ENCODE peak calls at places on chromosomes 1 and 21, in seven cellular contexts. One of them, this sample, is unnamed.

GRCh38 chr21:24224411-24224810 is 1382.9 kb downstream of the MRPL39 start:
- DNase-seq in fibroblast of mammary gland: no peak
- DNase-seq in LNCaP clone FGC: no peak
- DNase-seq in Peyer's patch: no peak
- DNase-seq in heart left ventricle: no peak
- DNase-seq in neural progenitor cell: no peak
- DNase-seq in Panc1: no peak
- DNase-seq in this sample: no peak

GRCh38 chr21:36642777-36643176 is 56.1 kb upstream of the SIM2 start:
- DNase-seq in fibroblast of mammary gland: no peak
- DNase-seq in LNCaP clone FGC: no peak
- DNase-seq in Peyer's patch: no peak
- DNase-seq in heart left ventricle: no peak
- DNase-seq in neural progenitor cell: no peak
- DNase-seq in Panc1: no peak
- DNase-seq in this sample: no peak

GRCh38 chr1:62362061-62362951 is 43.1 kb upstream of the KANK4 start:
- DNase-seq in fibroblast of mammary gland: no peak
- DNase-seq in LNCaP clone FGC: no peak
- DNase-seq in Peyer's patch: no peak
- DNase-seq in heart left ventricle: no peak
- DNase-seq in neural progenitor cell: no peak
- DNase-seq in Panc1: no peak
- DNase-seq in this sample: no peak

GRCh38 chr1:195462646-195463045 is 1145.6 kb downstream of the KCNT2 start:
- DNase-seq in fibroblast of mammary gland: peak
- DNase-seq in LNCaP clone FGC: no peak
- DNase-seq in Peyer's patch: no peak
- DNase-seq in heart left ventricle: no peak
- DNase-seq in neural progenitor cell: no peak
- DNase-seq in Panc1: no peak
- DNase-seq in this sample: no peak

GRCh38 chr1:47767741-47768100 is 229.5 kb downstream of the TRABD2B start:
- DNase-seq in fibroblast of mammary gland: no peak
- DNase-seq in LNCaP clone FGC: no peak
- DNase-seq in Peyer's patch: no peak
- DNase-seq in heart left ventricle: peak
- DNase-seq in neural progenitor cell: no peak
- DNase-seq in Panc1: no peak
- DNase-seq in this sample: no peak

GRCh38 chr1:116847688-116848531 is 61.8 kb upstream of the PTGFRN start:
- DNase-seq in fibroblast of mammary gland: peak
- DNase-seq in LNCaP clone FGC: no peak
- DNase-seq in Peyer's patch: peak
- DNase-seq in heart left ventricle: peak
- DNase-seq in neural progenitor cell: no peak
- DNase-seq in Panc1: no peak
- DNase-seq in this sample: no peak

GRCh38 chr1:71157151-71157550 is 76.3 kb upstream of the ZRANB2 start:
- DNase-seq in fibroblast of mammary gland: peak
- DNase-seq in LNCaP clone FGC: no peak
- DNase-seq in Peyer's patch: no peak
- DNase-seq in heart left ventricle: no peak
- DNase-seq in neural progenitor cell: no peak
- DNase-seq in Panc1: no peak
- DNase-seq in this sample: no peak

GRCh38 chr1:171742577-171742922 is 685 bp upstream of the VAMP4 start:
- DNase-seq in fibroblast of mammary gland: peak
- DNase-seq in LNCaP clone FGC: peak
- DNase-seq in Peyer's patch: peak
- DNase-seq in heart left ventricle: peak
- DNase-seq in neural progenitor cell: peak
- DNase-seq in Panc1: no peak
- DNase-seq in this sample: peak

GRCh38 chr21:21898801-21899200 is 900.6 kb downstream of the NCAM2 start:
- DNase-seq in fibroblast of mammary gland: no peak
- DNase-seq in LNCaP clone FGC: no peak
- DNase-seq in Peyer's patch: no peak
- DNase-seq in heart left ventricle: no peak
- DNase-seq in neural progenitor cell: no peak
- DNase-seq in Panc1: no peak
- DNase-seq in this sample: no peak

GRCh38 chr1:152946651-152947256 is at the start of gene SPRR5:
- DNase-seq in fibroblast of mammary gland: no peak
- DNase-seq in LNCaP clone FGC: no peak
- DNase-seq in Peyer's patch: no peak
- DNase-seq in heart left ventricle: no peak
- DNase-seq in neural progenitor cell: no peak
- DNase-seq in Panc1: no peak
- DNase-seq in this sample: no peak

GRCh38 chr1:173212952-173213491 is 5.9 kb upstream of the TNFSF4 start:
- DNase-seq in fibroblast of mammary gland: no peak
- DNase-seq in LNCaP clone FGC: no peak
- DNase-seq in Peyer's patch: no peak
- DNase-seq in heart left ventricle: no peak
- DNase-seq in neural progenitor cell: no peak
- DNase-seq in Panc1: no peak
- DNase-seq in this sample: no peak

GRCh38 chr21:42413500-42413899 is 9.8 kb downstream of the UBASH3A start:
- DNase-seq in fibroblast of mammary gland: no peak
- DNase-seq in LNCaP clone FGC: no peak
- DNase-seq in Peyer's patch: peak
- DNase-seq in heart left ventricle: no peak
- DNase-seq in neural progenitor cell: no peak
- DNase-seq in Panc1: no peak
- DNase-seq in this sample: no peak

GRCh38 chr21:41709965-41710822 is 56.7 kb downstream of the RIPK4 start:
- DNase-seq in fibroblast of mammary gland: no peak
- DNase-seq in LNCaP clone FGC: no peak
- DNase-seq in Peyer's patch: no peak
- DNase-seq in heart left ventricle: no peak
- DNase-seq in neural progenitor cell: no peak
- DNase-seq in Panc1: no peak
- DNase-seq in this sample: no peak

GRCh38 chr1:201020647-201021332 is 2.7 kb downstream of the KIF21B start:
- DNase-seq in fibroblast of mammary gland: no peak
- DNase-seq in LNCaP clone FGC: no peak
- DNase-seq in Peyer's patch: peak
- DNase-seq in heart left ventricle: no peak
- DNase-seq in neural progenitor cell: peak
- DNase-seq in Panc1: no peak
- DNase-seq in this sample: no peak

GRCh38 chr21:44697811-44698734 is 1.1 kb downstream of the KRTAP10-12 start:
- DNase-seq in fibroblast of mammary gland: no peak
- DNase-seq in LNCaP clone FGC: no peak
- DNase-seq in Peyer's patch: no peak
- DNase-seq in heart left ventricle: no peak
- DNase-seq in neural progenitor cell: peak
- DNase-seq in Panc1: no peak
- DNase-seq in this sample: no peak

GRCh38 chr1:27589841-27590426 is 14.0 kb downstream of the AHDC1 start:
- DNase-seq in fibroblast of mammary gland: no peak
- DNase-seq in LNCaP clone FGC: no peak
- DNase-seq in Peyer's patch: no peak
- DNase-seq in heart left ventricle: no peak
- DNase-seq in neural progenitor cell: no peak
- DNase-seq in Panc1: no peak
- DNase-seq in this sample: no peak

GRCh38 chr1:90357980-90358379 is 359.1 kb downstream of the BARHL2 start:
- DNase-seq in fibroblast of mammary gland: no peak
- DNase-seq in LNCaP clone FGC: no peak
- DNase-seq in Peyer's patch: no peak
- DNase-seq in heart left ventricle: no peak
- DNase-seq in neural progenitor cell: no peak
- DNase-seq in Panc1: no peak
- DNase-seq in this sample: no peak

GRCh38 chr1:201279313-201279712 is 4.0 kb upstream of the PKP1 start:
- DNase-seq in fibroblast of mammary gland: peak
- DNase-seq in LNCaP clone FGC: no peak
- DNase-seq in Peyer's patch: no peak
- DNase-seq in heart left ventricle: no peak
- DNase-seq in neural progenitor cell: no peak
- DNase-seq in Panc1: no peak
- DNase-seq in this sample: peak

GRCh38 chr1:236465231-236465958 is 58.4 kb upstream of the LGALS8 start:
- DNase-seq in fibroblast of mammary gland: no peak
- DNase-seq in LNCaP clone FGC: no peak
- DNase-seq in Peyer's patch: no peak
- DNase-seq in heart left ventricle: no peak
- DNase-seq in neural progenitor cell: no peak
- DNase-seq in Panc1: no peak
- DNase-seq in this sample: no peak

GRCh38 chr1:236467327-236467641 is 56.5 kb upstream of the LGALS8 start:
- DNase-seq in fibroblast of mammary gland: no peak
- DNase-seq in LNCaP clone FGC: no peak
- DNase-seq in Peyer's patch: no peak
- DNase-seq in heart left ventricle: no peak
- DNase-seq in neural progenitor cell: no peak
- DNase-seq in Panc1: no peak
- DNase-seq in this sample: no peak

GRCh38 chr1:236469466-236469865 is 54.3 kb upstream of the LGALS8 start:
- DNase-seq in fibroblast of mammary gland: no peak
- DNase-seq in LNCaP clone FGC: no peak
- DNase-seq in Peyer's patch: no peak
- DNase-seq in heart left ventricle: no peak
- DNase-seq in neural progenitor cell: no peak
- DNase-seq in Panc1: no peak
- DNase-seq in this sample: no peak

GRCh38 chr1:236468625-236469024 is 55.2 kb upstream of the LGALS8 start:
- DNase-seq in fibroblast of mammary gland: no peak
- DNase-seq in LNCaP clone FGC: no peak
- DNase-seq in Peyer's patch: no peak
- DNase-seq in heart left ventricle: no peak
- DNase-seq in neural progenitor cell: no peak
- DNase-seq in Panc1: no peak
- DNase-seq in this sample: no peak

GRCh38 chr1:236465959-236466303 is 57.9 kb upstream of the LGALS8 start:
- DNase-seq in fibroblast of mammary gland: no peak
- DNase-seq in LNCaP clone FGC: no peak
- DNase-seq in Peyer's patch: no peak
- DNase-seq in heart left ventricle: no peak
- DNase-seq in neural progenitor cell: no peak
- DNase-seq in Panc1: no peak
- DNase-seq in this sample: no peak
- H3K4me3 ChIP-seq in fibroblast of mammary gland: no peak
- H3K4me3 ChIP-seq in LNCaP clone FGC: no peak
- H3K4me3 ChIP-seq in Peyer's patch: no peak
- H3K4me3 ChIP-seq in heart left ventricle: no peak
- H3K4me3 ChIP-seq in neural progenitor cell: no peak
- H3K4me3 ChIP-seq in Panc1: no peak
- H3K4me3 ChIP-seq in this sample: no peak

DNA sequence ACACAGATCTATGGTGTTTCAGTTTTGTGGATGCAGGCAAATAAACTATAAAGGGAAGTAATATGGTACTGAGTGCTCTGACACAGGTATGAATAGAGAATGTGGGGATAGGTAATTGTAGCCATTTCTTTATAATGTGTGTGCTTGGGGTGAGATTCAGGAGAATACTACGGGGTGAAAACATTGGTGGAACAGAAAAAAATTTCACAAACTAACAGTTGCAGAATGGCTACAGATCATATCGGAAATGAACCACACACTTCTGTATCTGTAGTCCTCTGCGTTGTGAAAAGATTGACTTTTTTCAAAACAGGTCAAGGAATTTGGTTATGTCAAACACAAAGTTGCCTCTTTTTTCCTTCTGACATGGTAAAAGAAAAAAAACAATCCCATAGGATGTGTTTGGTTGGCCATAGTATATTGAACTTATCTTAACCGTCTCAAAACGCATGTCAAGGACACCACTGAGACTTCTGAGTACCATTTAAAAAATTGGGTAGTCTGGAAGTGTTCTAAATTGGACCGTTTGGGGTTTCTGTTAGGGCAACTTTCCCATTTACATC is 1.1 kb upstream of the CDC73 start:
- DNase-seq in fibroblast of mammary gland: no peak
- DNase-seq in LNCaP clone FGC: no peak
- DNase-seq in Peyer's patch: no peak
- DNase-seq in heart left ventricle: no peak
- DNase-seq in neural progenitor cell: no peak
- DNase-seq in Panc1: no peak
- DNase-seq in this sample: no peak
- H3K4me3 ChIP-seq in fibroblast of mammary gland: peak
- H3K4me3 ChIP-seq in LNCaP clone FGC: no peak
- H3K4me3 ChIP-seq in Peyer's patch: no peak
- H3K4me3 ChIP-seq in heart left ventricle: peak
- H3K4me3 ChIP-seq in neural progenitor cell: peak
- H3K4me3 ChIP-seq in Panc1: peak
- H3K4me3 ChIP-seq in this sample: no peak

DNA sequence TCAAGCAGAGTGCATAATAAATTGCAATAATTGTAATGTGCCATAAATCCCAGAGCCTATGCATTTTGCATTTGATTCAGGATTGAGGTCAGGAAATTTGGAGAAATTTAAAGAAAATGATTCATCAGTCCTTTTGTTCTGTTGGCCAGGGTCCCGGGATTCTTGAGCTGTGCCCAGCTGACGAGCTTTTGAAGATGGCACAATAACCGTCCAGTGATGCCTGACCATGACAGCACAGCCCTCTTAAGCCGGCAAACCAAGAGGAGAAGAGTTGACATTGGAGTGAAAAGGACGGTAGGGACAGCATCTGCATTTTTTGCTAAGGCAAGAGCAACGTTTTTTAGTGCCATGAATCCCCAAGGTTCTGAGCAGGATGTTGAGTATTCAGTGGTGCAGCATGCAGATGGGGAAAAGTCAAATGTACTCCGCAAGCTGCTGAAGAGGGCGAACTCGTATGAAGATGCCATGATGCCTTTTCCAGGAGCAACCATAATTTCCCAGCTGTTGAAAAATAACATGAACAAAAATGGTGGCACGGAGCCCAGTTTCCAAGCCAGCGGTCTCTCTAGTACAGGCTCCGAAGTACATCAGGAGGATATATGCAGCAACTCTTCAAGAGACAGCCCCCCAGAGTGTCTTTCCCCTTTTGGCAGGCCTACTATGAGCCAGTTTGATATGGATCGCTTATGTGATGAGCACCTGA is 8.7 kb downstream of the PROX1 start:
- DNase-seq in fibroblast of mammary gland: peak
- DNase-seq in LNCaP clone FGC: no peak
- DNase-seq in Peyer's patch: no peak
- DNase-seq in heart left ventricle: no peak
- DNase-seq in neural progenitor cell: no peak
- DNase-seq in Panc1: no peak
- DNase-seq in this sample: peak
- H3K4me3 ChIP-seq in fibroblast of mammary gland: no peak
- H3K4me3 ChIP-seq in LNCaP clone FGC: no peak
- H3K4me3 ChIP-seq in Peyer's patch: peak
- H3K4me3 ChIP-seq in heart left ventricle: peak
- H3K4me3 ChIP-seq in neural progenitor cell: no peak
- H3K4me3 ChIP-seq in Panc1: no peak
- H3K4me3 ChIP-seq in this sample: peak

DNA sequence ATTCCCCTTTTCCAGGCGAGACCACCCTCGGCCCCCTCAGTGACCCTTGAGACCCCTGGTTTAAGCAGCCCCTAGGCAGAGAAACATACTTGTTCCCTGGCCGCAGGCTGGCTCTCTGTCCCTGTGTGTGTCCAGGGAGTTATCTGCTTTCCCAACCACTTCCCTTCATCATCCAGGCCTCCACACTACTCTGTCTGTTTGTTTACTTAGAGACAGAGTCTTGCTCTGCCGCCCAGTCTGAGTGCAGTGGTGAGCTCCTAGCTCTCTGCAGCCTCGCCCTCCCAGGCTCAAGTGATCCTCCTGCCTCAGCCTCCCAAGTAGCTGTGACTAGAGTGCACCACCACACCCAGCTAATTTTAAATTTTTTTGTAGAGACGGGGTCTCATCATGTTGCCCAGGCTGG is 5.8 kb upstream of the VWA1 start:
- DNase-seq in fibroblast of mammary gland: no peak
- DNase-seq in LNCaP clone FGC: no peak
- DNase-seq in Peyer's patch: no peak
- DNase-seq in heart left ventricle: peak
- DNase-seq in neural progenitor cell: no peak
- DNase-seq in Panc1: no peak
- DNase-seq in this sample: no peak
- H3K4me3 ChIP-seq in fibroblast of mammary gland: no peak
- H3K4me3 ChIP-seq in LNCaP clone FGC: no peak
- H3K4me3 ChIP-seq in Peyer's patch: no peak
- H3K4me3 ChIP-seq in heart left ventricle: no peak
- H3K4me3 ChIP-seq in neural progenitor cell: no peak
- H3K4me3 ChIP-seq in Panc1: no peak
- H3K4me3 ChIP-seq in this sample: no peak